ENCODE peak calls at places on chromosomes 3 and 15, in eight cellular contexts. One of them, this sample, is unnamed.

GRCh38 chr3:46085421-46086082 is 58.3 kb upstream of the XCR1 start:
- DNase-seq in amniotic epithelial cell: no peak
- DNase-seq in dorsolateral prefrontal cortex: no peak
- DNase-seq in AG08396: no peak
- DNase-seq in PC-3: no peak
- DNase-seq in stimulated activated CD4-positive, alpha-beta T cell treated with anti-CD3 and anti-CD28 coated beads, Interleukin-2, amount 100 ng/mL, for 4 hours: no peak
- DNase-seq in left cardiac atrium: no peak
- DNase-seq in HCT116: no peak
- DNase-seq in this sample: no peak

GRCh38 chr3:71195492-71195891 is 388.0 kb downstream of the FOXP1 start:
- DNase-seq in amniotic epithelial cell: peak; percentile 79
- DNase-seq in dorsolateral prefrontal cortex: no peak
- DNase-seq in AG08396: peak; percentile 65
- DNase-seq in PC-3: peak; percentile 89
- DNase-seq in stimulated activated CD4-positive, alpha-beta T cell treated with anti-CD3 and anti-CD28 coated beads, Interleukin-2, amount 100 ng/mL, for 4 hours: no peak
- DNase-seq in left cardiac atrium: no peak
- DNase-seq in HCT116: no peak
- DNase-seq in this sample: no peak

GRCh38 chr3:45215466-45215865 is 10.6 kb downstream of the TMEM158 start:
- DNase-seq in amniotic epithelial cell: no peak
- DNase-seq in dorsolateral prefrontal cortex: no peak
- DNase-seq in AG08396: no peak
- DNase-seq in PC-3: no peak
- DNase-seq in stimulated activated CD4-positive, alpha-beta T cell treated with anti-CD3 and anti-CD28 coated beads, Interleukin-2, amount 100 ng/mL, for 4 hours: no peak
- DNase-seq in left cardiac atrium: no peak
- DNase-seq in HCT116: no peak
- DNase-seq in this sample: no peak

GRCh38 chr15:70466895-70467529 is 296.3 kb downstream of the UACA start:
- DNase-seq in amniotic epithelial cell: peak; percentile 63
- DNase-seq in dorsolateral prefrontal cortex: no peak
- DNase-seq in AG08396: peak; percentile 58
- DNase-seq in PC-3: peak; percentile 67
- DNase-seq in stimulated activated CD4-positive, alpha-beta T cell treated with anti-CD3 and anti-CD28 coated beads, Interleukin-2, amount 100 ng/mL, for 4 hours: no peak
- DNase-seq in left cardiac atrium: peak; percentile 57
- DNase-seq in HCT116: peak; percentile 37
- DNase-seq in this sample: peak; percentile 63

GRCh38 chr3:183819831-183820230 is 5.5 kb downstream of the MAP6D1 start:
- DNase-seq in amniotic epithelial cell: no peak
- DNase-seq in dorsolateral prefrontal cortex: no peak
- DNase-seq in AG08396: no peak
- DNase-seq in PC-3: no peak
- DNase-seq in stimulated activated CD4-positive, alpha-beta T cell treated with anti-CD3 and anti-CD28 coated beads, Interleukin-2, amount 100 ng/mL, for 4 hours: no peak
- DNase-seq in left cardiac atrium: no peak
- DNase-seq in HCT116: no peak
- DNase-seq in this sample: no peak

GRCh38 chr3:124781706-124782376 is 51.6 kb downstream of the UMPS start:
- DNase-seq in amniotic epithelial cell: no peak
- DNase-seq in dorsolateral prefrontal cortex: no peak
- DNase-seq in AG08396: no peak
- DNase-seq in PC-3: no peak
- DNase-seq in stimulated activated CD4-positive, alpha-beta T cell treated with anti-CD3 and anti-CD28 coated beads, Interleukin-2, amount 100 ng/mL, for 4 hours: no peak
- DNase-seq in left cardiac atrium: no peak
- DNase-seq in HCT116: no peak
- DNase-seq in this sample: no peak

GRCh38 chr3:16033889-16034687 is 140.4 kb upstream of the GALNT15 start:
- DNase-seq in amniotic epithelial cell: peak; percentile 21
- DNase-seq in dorsolateral prefrontal cortex: no peak
- DNase-seq in AG08396: no peak
- DNase-seq in PC-3: peak; percentile 33
- DNase-seq in stimulated activated CD4-positive, alpha-beta T cell treated with anti-CD3 and anti-CD28 coated beads, Interleukin-2, amount 100 ng/mL, for 4 hours: no peak
- DNase-seq in left cardiac atrium: no peak
- DNase-seq in HCT116: no peak
- DNase-seq in this sample: no peak

GRCh38 chr15:98801234-98801561 is 152.9 kb downstream of the IGF1R start:
- DNase-seq in amniotic epithelial cell: no peak
- DNase-seq in dorsolateral prefrontal cortex: peak; percentile 86
- DNase-seq in AG08396: no peak
- DNase-seq in PC-3: no peak
- DNase-seq in stimulated activated CD4-positive, alpha-beta T cell treated with anti-CD3 and anti-CD28 coated beads, Interleukin-2, amount 100 ng/mL, for 4 hours: no peak
- DNase-seq in left cardiac atrium: no peak
- DNase-seq in HCT116: no peak
- DNase-seq in this sample: no peak

GRCh38 chr3:144128117-144128892 is 156.7 kb downstream of the DIPK2A start:
- DNase-seq in amniotic epithelial cell: no peak
- DNase-seq in dorsolateral prefrontal cortex: no peak
- DNase-seq in AG08396: no peak
- DNase-seq in PC-3: no peak
- DNase-seq in stimulated activated CD4-positive, alpha-beta T cell treated with anti-CD3 and anti-CD28 coated beads, Interleukin-2, amount 100 ng/mL, for 4 hours: no peak
- DNase-seq in left cardiac atrium: no peak
- DNase-seq in HCT116: no peak
- DNase-seq in this sample: no peak

This sample was measured in B cell.